ENCODE peak calls at places on chromosome 12, in ten cellular contexts. J is RWPE1, N is fibroblast of the aortic adventitia, A is M059J, F is GM04504, P is AG04450, T is PC-3, X is AG08395, K is skeletal muscle cell, E is posterior vena cava. S is an unnamed sample.

GRCh38 chr12:68100241-68100640 is 59.3 kb downstream of the IFNG start:
- DNase-seq in P (no peak), F (no peak), J (peak; percentile 81), X (no peak), T (peak; percentile 74), N (no peak), A (no peak), K (no peak), E (no peak), S (no peak)

GRCh38 chr12:50251619-50252300 is 31.6 kb downstream of the LIMA1 start:
- DNase-seq in N (no peak), T (peak; percentile 86), J (no peak), X (no peak), P (peak; percentile 60), K (no peak), F (no peak), A (peak; percentile 62), E (no peak), S (no peak)

GRCh38 chr12:28114488-28114887 is 75.8 kb upstream of the CCDC91 start:
- DNase-seq in F (no peak), J (peak; percentile 20), T (peak; percentile 86), X (peak; percentile 13), K (no peak), A (peak; percentile 74), N (no peak), P (no peak), E (no peak), S (peak; percentile 14)

GRCh38 chr12:45089417-45089816 is 38.5 kb upstream of the DBX2 start:
- DNase-seq in E (no peak), N (no peak), X (no peak), K (no peak), F (no peak), P (no peak), A (no peak), J (no peak), T (no peak), S (no peak)

GRCh38 chr12:111034911-111035577 is 114.7 kb upstream of the MYL2 start:
- DNase-seq in A (no peak), J (no peak), X (no peak), T (no peak), P (no peak), F (no peak), K (no peak), E (no peak), N (no peak), S (no peak)

GRCh38 chr12:94100254-94100653 is 48.1 kb upstream of the PLXNC1 start:
- DNase-seq in E (no peak), X (no peak), T (peak; percentile 95), P (no peak), A (peak; percentile 88), F (no peak), K (peak; percentile 91), J (peak; percentile 79), N (peak; percentile 21), S (peak; percentile 9)

GRCh38 chr12:53292441-53292840 is 2.9 kb upstream of the PFDN5 start:
- DNase-seq in J (no peak), A (no peak), P (no peak), E (no peak), K (no peak), N (no peak), X (no peak), T (no peak), F (no peak), S (no peak)

GRCh38 chr12:42056130-42056529 is 88.5 kb downstream of the GXYLT1 start:
- DNase-seq in J (no peak), X (no peak), E (no peak), A (no peak), P (no peak), K (no peak), T (no peak), N (no peak), F (no peak), S (no peak)

GRCh38 chr12:77847060-77847541 is 16.4 kb downstream of the NAV3 start:
- DNase-seq in P (no peak), J (peak; percentile 17), N (peak; percentile 86), F (no peak), T (peak; percentile 39), X (no peak), E (no peak), A (peak; percentile 20), K (peak; percentile 48), S (peak; percentile 44)

GRCh38 chr12:89461190-89461589 is 63.4 kb downstream of the GALNT4 start:
- DNase-seq in E (no peak), X (no peak), J (no peak), A (no peak), T (no peak), P (no peak), N (no peak), K (no peak), F (no peak), S (peak; percentile 41)

GRCh38 chr12:1660304-1661187 is 30.3 kb upstream of the ADIPOR2 start:
- DNase-seq in T (no peak), N (peak; percentile 37), J (peak; percentile 81), K (no peak), F (no peak), E (no peak), A (peak; percentile 23), X (no peak), P (no peak), S (no peak)

GRCh38 chr12:46549527-46550265 is 177.1 kb upstream of the SLC38A2 start:
- DNase-seq in A (peak; percentile 86), N (peak; percentile 94), X (peak; percentile 20), J (no peak), F (peak; percentile 78), P (peak; percentile 84), T (peak; percentile 87), E (no peak), K (peak; percentile 91), S (peak; percentile 85)

GRCh38 chr12:15633201-15633600 is 156.0 kb downstream of the EPS8 start:
- DNase-seq in N (no peak), E (no peak), K (no peak), P (no peak), A (no peak), X (no peak), J (no peak), F (no peak), T (no peak), S (peak; percentile 22)

GRCh38 chr12:116790066-116790465 is 52.0 kb downstream of the RNFT2 start:
- DNase-seq in E (no peak), X (no peak), J (no peak), T (no peak), P (no peak), K (no peak), A (no peak), F (no peak), N (no peak), S (no peak)

GRCh38 chr12:53048033-53048779 is 1.7 kb upstream of the TNS2 start:
- DNase-seq in F (no peak), A (peak; percentile 79), N (no peak), J (no peak), X (no peak), T (peak; percentile 62), E (peak; percentile 83), K (no peak), P (no peak), S (peak; percentile 44)

GRCh38 chr12:91877022-91877421 is 268.6 kb downstream of the BTG1 start:
- DNase-seq in X (peak; percentile 6), A (peak; percentile 3), K (peak; percentile 58), F (no peak), E (peak; percentile 67), P (no peak), T (no peak), N (no peak), J (no peak), S (peak; percentile 67)

GRCh38 chr12:111143216-111143756 is 222.9 kb upstream of the MYL2 start:
- DNase-seq in X (no peak), A (peak; percentile 9), N (no peak), F (no peak), P (no peak), T (no peak), K (no peak), E (no peak), J (no peak), S (no peak)

GRCh38 chr12:55830601-55831406 is 1.4 kb upstream of the DNAJC14 start:
- DNase-seq in T (no peak), X (peak; percentile 76), F (no peak), N (peak; percentile 60), E (peak; percentile 91), J (peak; percentile 42), K (peak; percentile 41), A (peak; percentile 37), P (no peak), S (peak; percentile 68)

GRCh38 chr12:32048791-32049190 is 57.9 kb upstream of the BICD1 start:
- DNase-seq in E (no peak), K (no peak), X (no peak), A (no peak), N (no peak), P (no peak), J (no peak), T (no peak), F (no peak), S (no peak)

GRCh38 chr12:39390752-39391151 is 52.2 kb downstream of the KIF21A start:
- DNase-seq in E (no peak), P (no peak), X (no peak), N (no peak), A (no peak), J (no peak), T (no peak), K (no peak), F (no peak), S (no peak)

GRCh38 chr12:63877693-63878092 is 33.2 kb downstream of the SRGAP1 start:
- DNase-seq in N (no peak), T (no peak), K (no peak), E (no peak), X (no peak), P (no peak), F (no peak), J (no peak), A (no peak), S (no peak)

GRCh38 chr12:22458301-22458917 is 85.9 kb downstream of the C2CD5 start:
- DNase-seq in X (no peak), P (no peak), A (no peak), E (no peak), N (no peak), T (no peak), F (no peak), J (no peak), K (no peak), S (no peak)

GRCh38 chr12:91109148-91109564 is 2.1 kb downstream of the LUM start:
- DNase-seq in F (peak; percentile 53), A (peak; percentile 86), J (no peak), N (peak; percentile 74), X (peak; percentile 37), E (peak; percentile 89), T (peak; percentile 83), P (no peak), K (peak; percentile 72), S (peak; percentile 83)

GRCh38 chr12:120640840-120641833 is 711 bp downstream of the CABP1 start:
- DNase-seq in F (peak; percentile 14), J (peak; percentile 57), E (peak; percentile 90), K (no peak), A (peak; percentile 55), X (peak; percentile 65), T (peak; percentile 63), N (peak; percentile 36), P (no peak), S (peak; percentile 43)

GRCh38 chr12:113762849-113763816 is 203.0 kb downstream of the RBM19 start:
- DNase-seq in P (no peak), A (no peak), K (no peak), T (no peak), F (no peak), N (no peak), X (no peak), J (no peak), E (no peak), S (no peak)

GRCh38 chr12:7711133-7711532 is at the start of gene DPPA3:
- DNase-seq in K (no peak), X (no peak), F (no peak), N (no peak), E (no peak), A (no peak), P (no peak), T (no peak), J (no peak), S (no peak)

GRCh38 chr12:131604146-131604844 is 106.6 kb upstream of the SFSWAP start:
- DNase-seq in X (no peak), N (no peak), K (no peak), A (no peak), F (no peak), P (no peak), E (peak; percentile 74), T (no peak), J (no peak), S (no peak)

GRCh38 chr12:121957831-121958515 is 39.6 kb downstream of the CFAP251 start:
- DNase-seq in A (no peak), N (no peak), P (no peak), F (no peak), T (no peak), E (no peak), X (no peak), J (no peak), K (no peak), S (no peak)